ENCODE peak calls at places on chromosomes 3 and 15, in five cellular contexts. P, K, R, A and S are unnamed samples.

GRCh38 chr3:119700269-119700919 is 2.4 kb upstream of the CFAP91 start:
- DNase-seq in K (peak), A (no peak), P (peak), R (peak), S (peak)

GRCh38 chr3:45537960-45538640 is 56.5 kb upstream of the LIMD1 start:
- DNase-seq in K (peak), A (no peak), P (no peak), R (no peak), S (no peak)

GRCh38 chr3:24315991-24316390 is 178.7 kb downstream of the THRB start:
- DNase-seq in R (no peak), A (no peak), K (no peak), P (peak), S (no peak)

GRCh38 chr15:89129123-89129815 is 41.0 kb downstream of the ABHD2 start:
- DNase-seq in K (peak), R (no peak), A (peak), P (peak), S (no peak)

GRCh38 chr15:43285609-43286037 is 18.9 kb upstream of the TGM5 start:
- DNase-seq in R (peak), A (peak), P (peak), K (peak), S (peak)

GRCh38 chr3:194632211-194632982 is 822 bp downstream of the TMEM44 start:
- DNase-seq in R (no peak), K (peak), P (peak), A (no peak), S (no peak)

GRCh38 chr3:17059966-17060560 is 175.3 kb downstream of the PLCL2 start:
- DNase-seq in P (no peak), R (no peak), A (no peak), K (no peak), S (no peak)

GRCh38 chr15:52491460-52491859 is 37.2 kb downstream of the MYO5A start:
- DNase-seq in K (no peak), R (no peak), P (no peak), A (no peak), S (no peak)

GRCh38 chr3:113157408-113157980 is 53.9 kb upstream of the BOC start:
- DNase-seq in A (no peak), K (no peak), R (peak), P (no peak), S (no peak)

GRCh38 chr3:139108253-139108969 is 63.7 kb upstream of the PRR23C start:
- DNase-seq in A (no peak), K (no peak), R (no peak), P (no peak), S (no peak)

GRCh38 chr3:186746008-186746407 is 28.8 kb downstream of the KNG1 start:
- DNase-seq in K (peak), A (no peak), R (peak), P (peak), S (no peak)

GRCh38 chr3:73874596-73874995 is 249.9 kb upstream of the PDZRN3 start:
- DNase-seq in A (no peak), K (no peak), R (no peak), P (no peak), S (no peak)

GRCh38 chr15:25799906-25800700 is 63.0 kb downstream of the ATP10A start:
- DNase-seq in K (no peak), A (no peak), R (no peak), P (peak), S (no peak)

GRCh38 chr3:13718437-13718836 is 161.4 kb downstream of the WNT7A start:
- DNase-seq in P (no peak), K (no peak), R (no peak), A (no peak), S (no peak)

GRCh38 chr15:43872416-43873020 is 45.7 kb downstream of the WDR76 start:
- DNase-seq in A (no peak), P (peak), R (peak), K (peak), S (peak)